ENCODE peak calls at places on chromosome 17, in seven cellular contexts. Z is thoracic aorta; N is iris pigment epithelial cell; A is amygdala; X is stimulated activated naive CD4-positive, alpha-beta T cell; C is effector CD4-positive, alpha-beta T cell; U is RCC 7860. D is an unnamed sample.
A peak's percentile ranks its signal among the peaks of the same experiment; 100 is the strongest.

GRCh38 chr17:56867948-56868376 is 34.0 kb downstream of the DGKE start:
- DNase-seq in Z (no peak), N (peak; percentile 19), A (no peak), X (no peak), C (no peak), U (no peak), D (peak; percentile 42)

GRCh38 chr17:76573096-76573495 is 12.6 kb downstream of the ST6GALNAC2 start:
- DNase-seq in Z (no peak), N (no peak), A (no peak), X (no peak), C (no peak), U (no peak), D (no peak)

GRCh38 chr17:74444406-74444805 is 12.5 kb downstream of the GPRC5C start:
- DNase-seq in Z (no peak), N (no peak), A (no peak), X (no peak), C (no peak), U (no peak), D (peak; percentile 84)

GRCh38 chr17:81551458-81552243 is 502 bp downstream of the FAAP100 start:
- DNase-seq in Z (no peak), N (no peak), A (no peak), X (no peak), C (no peak), U (peak; percentile 8), D (no peak)

GRCh38 chr17:13888043-13888442 is 181.3 kb upstream of the COX10 start:
- DNase-seq in Z (no peak), N (peak; percentile 33), A (no peak), X (no peak), C (no peak), U (no peak), D (no peak)

GRCh38 chr17:47967607-47968252 is 3.2 kb upstream of the CDK5RAP3 start:
- DNase-seq in Z (no peak), N (peak; percentile 79), A (no peak), X (no peak), C (no peak), U (peak; percentile 63), D (peak; percentile 66)

GRCh38 chr17:35540589-35541404 is 3.3 kb upstream of the SLFN12L start:
- DNase-seq in Z (no peak), N (peak; percentile 83), A (no peak), X (peak; percentile 44), C (peak; percentile 17), U (peak; percentile 40), D (peak; percentile 50)

GRCh38 chr17:42891539-42892152 is 9.0 kb upstream of the G6PC1 start:
- DNase-seq in Z (no peak), N (peak; percentile 50), A (no peak), X (no peak), C (no peak), U (no peak), D (peak; percentile 13)

GRCh38 chr17:21005803-21006202 is 37.0 kb downstream of the USP22 start:
- DNase-seq in Z (no peak), N (no peak), A (no peak), X (no peak), C (no peak), U (no peak), D (no peak)

GRCh38 chr17:5365831-5366230 is 53.6 kb downstream of the NUP88 start:
- DNase-seq in Z (no peak), N (no peak), A (no peak), X (no peak), C (no peak), U (no peak), D (no peak)

GRCh38 chr17:78269893-78270490 is 38.6 kb downstream of the TMEM235 start:
- DNase-seq in Z (no peak), N (no peak), A (no peak), X (no peak), C (no peak), U (no peak), D (no peak)

GRCh38 chr17:71922439-71922838 is 198.4 kb upstream of the SOX9 start:
- DNase-seq in Z (no peak), N (peak; percentile 91), A (no peak), X (no peak), C (no peak), U (peak; percentile 75), D (peak; percentile 53)

GRCh38 chr17:36590082-36590481 is 1.6 kb upstream of the DHRS11 start:
- DNase-seq in Z (no peak), N (peak; percentile 84), A (no peak), X (no peak), C (no peak), U (no peak), D (no peak)

GRCh38 chr17:26773189-26774188 is 520.4 kb upstream of the WSB1 start:
- DNase-seq in Z (no peak), N (no peak), A (no peak), X (no peak), C (no peak), U (no peak), D (no peak)

GRCh38 chr17:59366040-59366757 is 34.7 kb downstream of the YPEL2 start:
- DNase-seq in Z (no peak), N (peak; percentile 69), A (no peak), X (no peak), C (no peak), U (no peak), D (peak; percentile 18)

GRCh38 chr17:76841776-76842405 is 26.3 kb upstream of the MGAT5B start:
- DNase-seq in Z (no peak), N (no peak), A (no peak), X (no peak), C (no peak), U (no peak), D (no peak)

GRCh38 chr17:64641499-64641898 is 20.6 kb downstream of the SMURF2 start:
- DNase-seq in Z (no peak), N (peak; percentile 89), A (no peak), X (no peak), C (no peak), U (peak; percentile 64), D (peak; percentile 89)

GRCh38 chr17:31134526-31134925 is 39.7 kb downstream of the NF1 start:
- DNase-seq in Z (no peak), N (peak; percentile 34), A (no peak), X (no peak), C (no peak), U (no peak), D (peak; percentile 16)

GRCh38 chr17:80471922-80472321 is 4.5 kb downstream of the NPTX1 start:
- DNase-seq in Z (no peak), N (no peak), A (no peak), X (no peak), C (no peak), U (no peak), D (no peak)

GRCh38 chr17:81868674-81869220 is 2.4 kb downstream of the ARHGDIA start:
- DNase-seq in Z (no peak), N (peak; percentile 93), A (no peak), X (peak; percentile 29), C (no peak), U (peak; percentile 77), D (peak; percentile 87)

GRCh38 chr17:40399185-40399584 is 18.5 kb downstream of the TOP2A start:
- DNase-seq in Z (no peak), N (peak; percentile 58), A (no peak), X (peak; percentile 73), C (no peak), U (peak; percentile 22), D (peak; percentile 79)

GRCh38 chr17:17808706-17809432 is 27.9 kb downstream of the SREBF1 start:
- DNase-seq in Z (no peak), N (no peak), A (no peak), X (no peak), C (no peak), U (no peak), D (peak; percentile 35)

GRCh38 chr17:37084375-37084774 is 135.6 kb downstream of the AATF start:
- DNase-seq in Z (no peak), N (no peak), A (no peak), X (no peak), C (no peak), U (no peak), D (no peak)

GRCh38 chr17:18257268-18257681 is 1.3 kb downstream of the FLII start:
- DNase-seq in Z (no peak), N (no peak), A (no peak), X (no peak), C (no peak), U (peak; percentile 38), D (no peak)

GRCh38 chr17:9401434-9401833 is 174.2 kb downstream of the STX8 start:
- DNase-seq in Z (no peak), N (peak; percentile 95), A (no peak), X (no peak), C (no peak), U (peak; percentile 41), D (peak; percentile 79)

GRCh38 chr17:73939808-73940207 is 263.7 kb upstream of the RPL38 start:
- DNase-seq in Z (no peak), N (no peak), A (no peak), X (no peak), C (no peak), U (no peak), D (no peak)

GRCh38 chr17:45233423-45233924 is 11.8 kb downstream of the FMNL1 start:
- DNase-seq in Z (no peak), N (no peak), A (no peak), X (no peak), C (no peak), U (no peak), D (no peak)

GRCh38 chr17:28703552-28704218 is 8.0 kb downstream of the PROCA1 start:
- DNase-seq in Z (no peak), N (no peak), A (no peak), X (no peak), C (no peak), U (no peak), D (no peak)

GRCh38 chr17:39658760-39659159 is 6.4 kb upstream of the TCAP start:
- DNase-seq in Z (no peak), N (no peak), A (no peak), X (no peak), C (no peak), U (no peak), D (no peak)

GRCh38 chr17:17435323-17435722 is 41.5 kb upstream of the MED9 start:
- DNase-seq in Z (no peak), N (peak; percentile 92), A (no peak), X (no peak), C (no peak), U (peak; percentile 6), D (peak; percentile 58)

GRCh38 chr17:51423421-51424160 is 163.2 kb downstream of the UTP18 start:
- DNase-seq in Z (no peak), N (no peak), A (no peak), X (no peak), C (no peak), U (peak; percentile 16), D (no peak)

GRCh38 chr17:62652251-62653001 is 25.0 kb downstream of the MRC2 start:
- DNase-seq in Z (no peak), N (peak; percentile 69), A (no peak), X (peak; percentile 12), C (no peak), U (peak; percentile 89), D (peak; percentile 75)

GRCh38 chr17:57331423-57331822 is 75.1 kb downstream of the MSI2 start:
- DNase-seq in Z (no peak), N (no peak), A (no peak), X (no peak), C (no peak), U (no peak), D (no peak)